ENCODE peak calls at places on chromosomes 5 and 9, in six cellular contexts. S is foreskin fibroblast, T is endodermal cell, G is spleen, L is psoas muscle, B is GM12865. I is an unnamed sample.
A peak's percentile ranks its signal among the peaks of the same experiment; 100 is the strongest.

GRCh38 chr5:77643654-77644404 is 5.3 kb upstream of the OTP start:
- DNase-seq in S (no peak), T (no peak), G (no peak), L (no peak), B (no peak), I (no peak)

GRCh38 chr9:122202099-122202498 is 26.7 kb downstream of the LHX6 start:
- DNase-seq in S (no peak), T (no peak), G (peak; percentile 20), L (no peak), B (no peak), I (no peak)

GRCh38 chr9:95808001-95808400 is 67.5 kb upstream of the ERCC6L2 start:
- DNase-seq in S (peak; percentile 35), T (no peak), G (no peak), L (no peak), B (peak; percentile 5), I (no peak)

GRCh38 chr9:116198344-116198743 is 44.8 kb downstream of the PAPPA start:
- DNase-seq in S (no peak), T (no peak), G (no peak), L (no peak), B (no peak), I (no peak)

GRCh38 chr5:83895860-83896259 is 175.2 kb upstream of the HAPLN1 start:
- DNase-seq in S (no peak), T (no peak), G (no peak), L (no peak), B (no peak), I (no peak)

GRCh38 chr9:127014210-127014609 is 99.6 kb downstream of the RALGPS1 start:
- DNase-seq in S (no peak), T (no peak), G (no peak), L (no peak), B (no peak), I (no peak)

GRCh38 chr9:80204054-80204453 is 632.3 kb downstream of the TLE4 start:
- DNase-seq in S (peak; percentile 6), T (no peak), G (no peak), L (no peak), B (no peak), I (no peak)

GRCh38 chr9:75046725-75047345 is 18.7 kb upstream of the CARNMT1 start:
- DNase-seq in S (no peak), T (no peak), G (no peak), L (no peak), B (no peak), I (no peak)

GRCh38 chr9:93655621-93656425 is 79.4 kb downstream of the PHF2 start:
- DNase-seq in S (no peak), T (no peak), G (peak; percentile 64), L (peak; percentile 50), B (no peak), I (no peak)

GRCh38 chr5:88829773-88830172 is 53.2 kb downstream of the MEF2C start:
- DNase-seq in S (no peak), T (no peak), G (no peak), L (no peak), B (no peak), I (no peak)

GRCh38 chr5:5021436-5021835 is 118.7 kb upstream of the ADAMTS16 start:
- DNase-seq in S (no peak), T (no peak), G (no peak), L (no peak), B (no peak), I (no peak)

GRCh38 chr5:2560435-2560834 is 191.0 kb downstream of the IRX2 start:
- DNase-seq in S (no peak), T (no peak), G (no peak), L (no peak), B (no peak), I (no peak)

GRCh38 chr5:77367733-77368132 is 124.4 kb downstream of the WDR41 start:
- DNase-seq in S (no peak), T (no peak), G (no peak), L (no peak), B (no peak), I (no peak)

GRCh38 chr9:110048976-110049698 is 158.8 kb downstream of the C9orf152 start:
- DNase-seq in S (no peak), T (peak; percentile 75), G (peak; percentile 83), L (no peak), B (peak; percentile 24), I (no peak)

GRCh38 chr5:135269224-135269623 is 129.8 kb downstream of the MACROH2A1 start:
- DNase-seq in S (no peak), T (no peak), G (no peak), L (no peak), B (no peak), I (no peak)

GRCh38 chr5:69416180-69416579 is 1.3 kb downstream of the MARVELD2 start:
- DNase-seq in S (no peak), T (peak; percentile 67), G (no peak), L (no peak), B (no peak), I (no peak)

GRCh38 chr9:33202552-33203300 is 35.6 kb upstream of the B4GALT1 start:
- DNase-seq in S (peak; percentile 55), T (no peak), G (peak; percentile 84), L (peak; percentile 74), B (peak; percentile 87), I (no peak)

GRCh38 chr9:613771-614347 is 227.6 kb upstream of the DMRT1 start:
- DNase-seq in S (peak; percentile 85), T (peak; percentile 90), G (peak; percentile 81), L (peak; percentile 87), B (peak; percentile 78), I (peak; percentile 75)

GRCh38 chr9:129430940-129431693 is 189.8 kb downstream of the C9orf50 start:
- DNase-seq in S (no peak), T (peak; percentile 41), G (no peak), L (no peak), B (no peak), I (no peak)

GRCh38 chr5:125657936-125658335 is 765.3 kb upstream of the GRAMD2B start:
- DNase-seq in S (no peak), T (no peak), G (no peak), L (no peak), B (no peak), I (no peak)

GRCh38 chr5:31935702-31936347 is 238.3 kb downstream of the GOLPH3 start:
- DNase-seq in S (no peak), T (no peak), G (no peak), L (no peak), B (no peak), I (no peak)

GRCh38 chr9:129194222-129194621 is 16.2 kb upstream of the IER5L start:
- DNase-seq in S (no peak), T (no peak), G (no peak), L (no peak), B (no peak), I (no peak)

GRCh38 chr9:23824241-23825142 is 1.5 kb downstream of the ELAVL2 start:
- DNase-seq in S (no peak), T (peak; percentile 85), G (no peak), L (peak; percentile 39), B (no peak), I (no peak)

GRCh38 chr9:123419721-123420559 is 63.9 kb downstream of the CRB2 start:
- DNase-seq in S (no peak), T (peak; percentile 46), G (peak; percentile 61), L (no peak), B (no peak), I (no peak)

GRCh38 chr9:77856615-77857014 is 175.0 kb downstream of the GNAQ start:
- DNase-seq in S (no peak), T (no peak), G (no peak), L (no peak), B (no peak), I (no peak)

GRCh38 chr5:83567741-83568530 is 96.4 kb downstream of the VCAN start:
- DNase-seq in S (peak; percentile 81), T (no peak), G (no peak), L (no peak), B (no peak), I (peak; percentile 92)

GRCh38 chr5:74538206-74538661 is 102.3 kb downstream of the ENC1 start:
- DNase-seq in S (peak; percentile 87), T (no peak), G (peak; percentile 74), L (peak; percentile 78), B (no peak), I (peak; percentile 69)

GRCh38 chr5:73966411-73966810 is 340.4 kb downstream of the ARHGEF28 start:
- DNase-seq in S (no peak), T (no peak), G (no peak), L (no peak), B (no peak), I (peak; percentile 16)

GRCh38 chr9:6598249-6598725 is 47.2 kb downstream of the GLDC start:
- DNase-seq in S (no peak), T (no peak), G (no peak), L (no peak), B (peak; percentile 94), I (no peak)

GRCh38 chr5:66757219-66757833 is 161.1 kb downstream of the MAST4 start:
- DNase-seq in S (peak; percentile 36), T (peak; percentile 60), G (no peak), L (no peak), B (peak; percentile 38), I (no peak)
- TF ChIP-seq CTCF in S (peak; percentile 22), T (peak; percentile 78), G (peak; percentile 41), L (peak; percentile 37), B (peak; percentile 39), I (peak; percentile 37)

DNA sequence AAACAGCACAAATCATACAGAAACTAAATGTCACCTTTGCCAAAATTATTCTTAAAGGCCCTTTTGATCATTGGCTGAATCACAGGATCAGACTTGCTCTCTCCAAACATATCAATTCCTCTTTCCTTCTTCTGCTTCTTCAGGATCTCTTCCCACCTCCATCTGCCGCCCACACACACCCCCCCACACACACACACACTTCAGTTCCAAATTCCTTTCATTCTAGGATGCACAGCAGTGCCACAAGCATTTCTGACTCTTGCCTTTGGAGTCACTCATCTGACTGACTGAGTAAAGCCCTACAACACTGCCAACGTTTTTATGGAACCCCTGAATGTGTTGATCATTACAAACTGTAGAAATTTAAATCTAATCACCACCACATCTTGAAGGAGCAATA is 22.9 kb downstream of the DNAH5 start:
- DNase-seq in S (no peak), T (no peak), G (no peak), L (no peak), B (no peak), I (no peak)
- TF ChIP-seq CTCF in S (no peak), T (no peak), G (no peak), L (no peak), B (no peak), I (no peak)

GRCh38 chr9:69421908-69422801 is 97.1 kb downstream of the ENTREP1 start:
- DNase-seq in S (peak; percentile 51), T (peak; percentile 86), G (no peak), L (peak; percentile 67), B (peak; percentile 56), I (peak; percentile 17)
- TF ChIP-seq CTCF in S (peak; percentile 60), T (peak; percentile 90), G (peak; percentile 82), L (peak; percentile 78), B (peak; percentile 64), I (peak; percentile 70)

DNA sequence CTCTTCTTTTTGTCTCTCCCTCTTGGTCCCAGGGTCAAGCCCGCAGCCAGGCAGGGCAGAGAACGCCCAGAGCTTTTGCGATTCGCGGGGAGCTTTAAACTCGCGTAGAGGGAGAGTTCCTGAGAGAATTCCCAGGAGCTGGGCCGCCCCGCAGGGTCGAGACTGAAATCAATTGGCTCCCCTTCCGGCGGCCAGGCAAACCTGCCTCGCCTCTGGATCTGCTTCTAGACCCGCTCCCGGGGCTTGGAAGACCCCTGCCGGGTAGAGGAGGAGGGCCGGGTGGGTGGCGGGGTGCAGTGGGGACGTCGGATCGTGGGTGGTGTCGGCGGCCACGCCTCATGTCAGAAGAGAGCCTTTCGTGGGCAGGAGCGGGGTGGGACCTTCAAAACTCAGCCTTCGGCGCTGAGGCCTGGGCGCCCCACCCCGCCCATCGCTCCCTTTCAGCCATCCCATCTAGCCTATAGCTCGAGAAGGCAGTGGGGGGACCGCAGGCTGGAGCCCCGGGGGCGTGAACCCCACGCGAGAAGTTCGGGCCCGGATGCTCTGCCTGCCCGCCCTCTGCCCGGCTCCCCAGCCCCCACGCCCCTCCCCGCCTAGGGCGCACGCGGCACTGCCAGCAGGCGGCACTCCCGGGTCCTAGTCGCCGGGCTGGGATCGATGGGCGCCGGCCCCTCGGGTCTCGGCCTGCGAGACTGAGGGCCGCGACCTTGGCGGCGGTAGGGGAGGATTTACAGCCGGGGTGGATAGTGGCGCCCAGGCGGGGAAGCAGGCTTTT is 6.1 kb downstream of the PRDM6 start:
- DNase-seq in S (no peak), T (peak; percentile 85), G (no peak), L (peak; percentile 47), B (no peak), I (no peak)
- TF ChIP-seq CTCF in S (no peak), T (peak; percentile 80), G (no peak), L (no peak), B (no peak), I (no peak)